ENCODE peak calls at places on chromosomes 2 and 18, in ten cellular contexts. T is GM13977, L is tibial nerve, O is epithelial cell of proximal tubule, I is ascending aorta, Y is endothelial cell, X is progenitor cell of endocrine pancreas, Q is neural progenitor cell, P is psoas muscle, H is AG10803. M is an unnamed sample.

GRCh38 chr2:37448342-37449120 is 104.1 kb downstream of the QPCT start:
- DNase-seq in T (no peak), L (no peak), O (no peak), I (no peak), Y (no peak), X (no peak), Q (no peak), P (no peak), H (no peak), M (no peak)

GRCh38 chr18:79581406-79581805 is 98.2 kb upstream of the CTDP1 start:
- DNase-seq in T (no peak), L (no peak), O (no peak), I (peak), Y (no peak), X (no peak), Q (no peak), P (no peak), H (no peak), M (no peak)

GRCh38 chr18:61975526-61976326 is 82.9 kb upstream of the RNF152 start:
- DNase-seq in T (no peak), L (no peak), O (no peak), I (no peak), Y (no peak), X (no peak), Q (no peak), P (no peak), H (no peak), M (no peak)

GRCh38 chr18:44589709-44590108 is 91.0 kb upstream of the SETBP1 start:
- DNase-seq in T (no peak), L (no peak), O (no peak), I (no peak), Y (no peak), X (no peak), Q (no peak), P (no peak), H (peak), M (no peak)

GRCh38 chr2:231890896-231891513 is 35.2 kb downstream of the NPPC start:
- DNase-seq in T (no peak), L (no peak), O (no peak), I (no peak), Y (no peak), X (no peak), Q (no peak), P (no peak), H (no peak), M (no peak)

GRCh38 chr2:239381709-239382134 is 19.1 kb downstream of the HDAC4 start:
- DNase-seq in T (peak), L (no peak), O (no peak), I (no peak), Y (no peak), X (no peak), Q (no peak), P (no peak), H (no peak), M (no peak)

GRCh38 chr2:18910843-18911242 is 321.5 kb upstream of the NT5C1B start:
- DNase-seq in T (no peak), L (peak), O (no peak), I (no peak), Y (no peak), X (no peak), Q (no peak), P (no peak), H (peak), M (no peak)

GRCh38 chr2:171996021-171996420 is 3.7 kb upstream of the METAP1D start:
- DNase-seq in T (no peak), L (no peak), O (no peak), I (no peak), Y (no peak), X (no peak), Q (no peak), P (no peak), H (no peak), M (no peak)

GRCh38 chr2:57437077-57437476 is 609.5 kb upstream of the VRK2 start:
- DNase-seq in T (no peak), L (no peak), O (no peak), I (no peak), Y (no peak), X (no peak), Q (no peak), P (no peak), H (no peak), M (no peak)

GRCh38 chr2:47043891-47044239 is 111.2 kb downstream of the STPG4 start:
- DNase-seq in T (no peak), L (no peak), O (no peak), I (no peak), Y (no peak), X (no peak), Q (no peak), P (no peak), H (no peak), M (no peak)

GRCh38 chr18:58541137-58541788 is 87.6 kb downstream of the ALPK2 start:
- DNase-seq in T (no peak), L (no peak), O (no peak), I (no peak), Y (no peak), X (no peak), Q (peak), P (no peak), H (no peak), M (no peak)

GRCh38 chr2:239252433-239253200 is 148.2 kb downstream of the HDAC4 start:
- DNase-seq in T (no peak), L (no peak), O (no peak), I (peak), Y (no peak), X (no peak), Q (no peak), P (peak), H (peak), M (no peak)

GRCh38 chr2:9217838-9218770 is 11.5 kb downstream of the ASAP2 start:
- DNase-seq in T (no peak), L (no peak), O (no peak), I (peak), Y (no peak), X (no peak), Q (no peak), P (no peak), H (no peak), M (no peak)

GRCh38 chr18:24894880-24895279 is 434.4 kb downstream of the HRH4 start:
- DNase-seq in T (no peak), L (no peak), O (no peak), I (no peak), Y (no peak), X (no peak), Q (no peak), P (no peak), H (no peak), M (no peak)

GRCh38 chr2:70850905-70851304 is 15.3 kb upstream of the CD207 start:
- DNase-seq in T (no peak), L (no peak), O (no peak), I (no peak), Y (no peak), X (no peak), Q (no peak), P (no peak), H (no peak), M (no peak)

GRCh38 chr2:63792523-63792922 is 49.2 kb upstream of the UGP2 start:
- DNase-seq in T (no peak), L (no peak), O (peak), I (no peak), Y (no peak), X (no peak), Q (no peak), P (no peak), H (peak), M (no peak)

GRCh38 chr18:63137999-63138448 is 181.5 kb downstream of the BCL2 start:
- DNase-seq in T (no peak), L (no peak), O (no peak), I (no peak), Y (peak), X (no peak), Q (no peak), P (no peak), H (no peak), M (no peak)

GRCh38 chr2:126823951-126824350 is 74.7 kb upstream of the TEX51 start:
- DNase-seq in T (no peak), L (no peak), O (no peak), I (no peak), Y (no peak), X (no peak), Q (no peak), P (no peak), H (no peak), M (no peak)

GRCh38 chr2:56077352-56077915 is 106.4 kb upstream of the CCDC85A start:
- DNase-seq in T (peak), L (no peak), O (no peak), I (no peak), Y (peak), X (peak), Q (peak), P (no peak), H (peak), M (no peak)
- TF ChIP-seq CTCF in T (peak), L (no peak), O (peak), I (no peak), Y (peak), X (peak), Q (peak), P (peak), H (peak), M (no peak)

DNA sequence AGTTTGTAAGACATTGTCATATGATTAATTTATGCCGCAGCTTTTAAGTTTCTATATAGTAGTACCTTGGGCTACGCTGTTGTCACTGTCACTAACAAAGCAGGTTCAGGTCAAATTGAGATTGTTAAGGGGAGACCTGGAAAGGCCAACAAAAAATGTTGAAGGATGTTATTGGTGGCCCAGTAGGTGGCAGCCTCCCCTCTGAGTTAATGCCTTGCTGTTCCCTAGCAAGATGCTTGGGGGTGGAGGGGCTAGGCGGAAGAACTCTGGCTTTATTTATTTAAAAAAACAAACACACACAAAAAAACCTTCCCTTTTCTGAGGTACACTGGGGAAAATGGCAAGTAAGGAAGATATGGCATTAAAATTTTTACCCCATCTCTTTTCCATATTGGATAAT is 128.3 kb upstream of the ATP5MC3 start:
- DNase-seq in T (peak), L (no peak), O (no peak), I (no peak), Y (peak), X (peak), Q (peak), P (no peak), H (peak), M (no peak)
- TF ChIP-seq CTCF in T (peak), L (peak), O (peak), I (no peak), Y (no peak), X (peak), Q (peak), P (peak), H (peak), M (no peak)

GRCh38 chr2:196849895-196850294 is 40.7 kb upstream of the C2orf66 start:
- DNase-seq in T (no peak), L (no peak), O (no peak), I (no peak), Y (no peak), X (no peak), Q (peak), P (no peak), H (peak), M (no peak)
- TF ChIP-seq CTCF in T (peak), L (no peak), O (peak), I (no peak), Y (no peak), X (peak), Q (peak), P (no peak), H (peak), M (no peak)

GRCh38 chr2:225649274-225649673 is 249.8 kb downstream of the NYAP2 start:
- DNase-seq in T (no peak), L (no peak), O (no peak), I (no peak), Y (no peak), X (no peak), Q (no peak), P (no peak), H (no peak), M (no peak)
- TF ChIP-seq CTCF in T (no peak), L (no peak), O (no peak), I (no peak), Y (no peak), X (no peak), Q (peak), P (no peak), H (no peak), M (no peak)

GRCh38 chr2:226247289-226248275 is 552.0 kb downstream of the IRS1 start:
- DNase-seq in T (no peak), L (no peak), O (no peak), I (no peak), Y (no peak), X (no peak), Q (no peak), P (no peak), H (peak), M (no peak)
- TF ChIP-seq CTCF in T (no peak), L (no peak), O (no peak), I (no peak), Y (no peak), X (no peak), Q (peak), P (no peak), H (no peak), M (no peak)

GRCh38 chr2:20179755-20180594 is 45.0 kb downstream of the SDC1 start:
- DNase-seq in T (no peak), L (no peak), O (no peak), I (no peak), Y (no peak), X (no peak), Q (peak), P (no peak), H (no peak), M (no peak)
- TF ChIP-seq CTCF in T (no peak), L (no peak), O (no peak), I (no peak), Y (no peak), X (no peak), Q (no peak), P (no peak), H (no peak), M (no peak)

GRCh38 chr2:56185101-56185581 is 1.4 kb downstream of the CCDC85A start:
- DNase-seq in T (no peak), L (peak), O (no peak), I (peak), Y (peak), X (no peak), Q (peak), P (peak), H (peak), M (no peak)

GRCh38 chr2:56183643-56184499 is at the start of gene CCDC85A:
- DNase-seq in T (peak), L (peak), O (no peak), I (peak), Y (peak), X (peak), Q (peak), P (peak), H (peak), M (peak)

GRCh38 chr2:56182420-56182819 is 1.4 kb upstream of the CCDC85A start:
- DNase-seq in T (no peak), L (no peak), O (no peak), I (no peak), Y (no peak), X (no peak), Q (peak), P (no peak), H (no peak), M (no peak)

GRCh38 chr2:56184500-56184996 is 758 bp downstream of the CCDC85A start:
- DNase-seq in T (no peak), L (no peak), O (no peak), I (no peak), Y (peak), X (peak), Q (peak), P (peak), H (no peak), M (no peak)

GRCh38 chr2:56185582-56186046 is 1.8 kb downstream of the CCDC85A start:
- DNase-seq in T (no peak), L (no peak), O (no peak), I (peak), Y (peak), X (no peak), Q (peak), P (peak), H (peak), M (no peak)
- TF ChIP-seq CTCF in T (no peak), L (no peak), O (peak), I (no peak), Y (no peak), X (peak), Q (peak), P (peak), H (peak), M (no peak)

M was measured in omental fat pad.